ENCODE peak calls at places on chromosome 22, in nine cellular contexts. V is coronary artery, L is nephron progenitor cell, M is BE2C, W is endodermal cell, G is GM10248, Y is fibroblast of lung, F is uterus, B is neural crest cell. O is an unnamed sample.

GRCh38 chr22:42892156-42892555 is 35.1 kb upstream of the ARFGAP3 start:
- DNase-seq in V (no peak), L (no peak), M (no peak), W (no peak), G (no peak), Y (no peak), F (no peak), B (no peak), O (no peak)

GRCh38 chr22:24133187-24133965 is 47.9 kb upstream of the SUSD2 start:
- DNase-seq in V (no peak), L (no peak), M (no peak), W (peak; percentile 69), G (no peak), Y (peak; percentile 41), F (peak; percentile 38), B (no peak), O (no peak)

GRCh38 chr22:20441631-20442484 is 4.2 kb upstream of the SCARF2 start:
- DNase-seq in V (no peak), L (no peak), M (peak; percentile 13), W (peak; percentile 47), G (no peak), Y (peak; percentile 50), F (no peak), B (no peak), O (no peak)

GRCh38 chr22:20922141-20922751 is 5.0 kb downstream of the CRKL start:
- DNase-seq in V (no peak), L (no peak), M (no peak), W (no peak), G (no peak), Y (no peak), F (no peak), B (no peak), O (no peak)

GRCh38 chr22:44599084-44599483 is 101.1 kb upstream of the RTL6 start:
- DNase-seq in V (no peak), L (no peak), M (no peak), W (no peak), G (no peak), Y (no peak), F (no peak), B (no peak), O (no peak)

GRCh38 chr22:30285846-30286200 is 3.5 kb downstream of the CASTOR1 start:
- DNase-seq in V (no peak), L (no peak), M (no peak), W (no peak), G (no peak), Y (no peak), F (no peak), B (no peak), O (no peak)

GRCh38 chr22:30408388-30409101 is 11.7 kb downstream of the SEC14L2 start:
- DNase-seq in V (no peak), L (no peak), M (no peak), W (no peak), G (no peak), Y (peak; percentile 26), F (no peak), B (no peak), O (no peak)

GRCh38 chr22:29994027-29994715 is 86.1 kb upstream of the HORMAD2 start:
- DNase-seq in V (no peak), L (no peak), M (no peak), W (no peak), G (no peak), Y (peak; percentile 56), F (no peak), B (no peak), O (no peak)

GRCh38 chr22:41862160-41862529 is 29.2 kb downstream of the SREBF2 start:
- DNase-seq in V (no peak), L (peak; percentile 22), M (no peak), W (no peak), G (peak; percentile 70), Y (peak; percentile 37), F (no peak), B (no peak), O (peak; percentile 10)

GRCh38 chr22:21961127-21961867 is 8.6 kb upstream of the PPM1F start:
- DNase-seq in V (no peak), L (no peak), M (no peak), W (peak; percentile 40), G (no peak), Y (no peak), F (no peak), B (no peak), O (no peak)

GRCh38 chr22:36510966-36511881 is 4.4 kb upstream of the FOXRED2 start:
- DNase-seq in V (no peak), L (peak; percentile 54), M (peak; percentile 69), W (peak; percentile 88), G (peak; percentile 42), Y (peak; percentile 58), F (no peak), B (peak; percentile 60), O (no peak)

GRCh38 chr22:49968831-49969661 is 8.5 kb downstream of the PIM3 start:
- DNase-seq in V (peak; percentile 73), L (peak; percentile 8), M (peak; percentile 12), W (peak; percentile 53), G (no peak), Y (no peak), F (peak; percentile 27), B (peak; percentile 2), O (no peak)

GRCh38 chr22:39649500-39650089 is 79.0 kb downstream of the CACNA1I start:
- DNase-seq in V (no peak), L (no peak), M (no peak), W (no peak), G (no peak), Y (no peak), F (no peak), B (no peak), O (no peak)

GRCh38 chr22:35457729-35458546 is 58.0 kb downstream of the MCM5 start:
- DNase-seq in V (no peak), L (no peak), M (no peak), W (peak; percentile 48), G (no peak), Y (no peak), F (no peak), B (no peak), O (no peak)

GRCh38 chr22:50306753-50307749 is at the start of gene PLXNB2:
- DNase-seq in V (no peak), L (peak; percentile 82), M (peak; percentile 80), W (peak; percentile 86), G (peak; percentile 89), Y (peak; percentile 87), F (peak; percentile 83), B (peak; percentile 64), O (no peak)

GRCh38 chr22:30481711-30482110 is 9.9 kb upstream of the SEC14L3 start:
- DNase-seq in V (no peak), L (no peak), M (no peak), W (no peak), G (no peak), Y (peak; percentile 11), F (no peak), B (no peak), O (no peak)

GRCh38 chr22:32949719-32950118 is 108.5 kb downstream of the SYN3 start:
- DNase-seq in V (no peak), L (no peak), M (no peak), W (no peak), G (no peak), Y (no peak), F (no peak), B (no peak), O (no peak)

GRCh38 chr22:29892757-29893156 is 9.8 kb downstream of the MTMR3 start:
- DNase-seq in V (no peak), L (no peak), M (no peak), W (no peak), G (no peak), Y (no peak), F (no peak), B (no peak), O (no peak)

GRCh38 chr22:44462246-44463015 is 35.6 kb downstream of the RTL6 start:
- DNase-seq in V (no peak), L (no peak), M (no peak), W (no peak), G (no peak), Y (no peak), F (no peak), B (no peak), O (no peak)

GRCh38 chr22:17213976-17214375 is 5.3 kb downstream of the ADA2 start:
- DNase-seq in V (no peak), L (peak; percentile 41), M (peak; percentile 35), W (peak; percentile 87), G (no peak), Y (peak; percentile 39), F (peak; percentile 30), B (peak; percentile 22), O (peak; percentile 47)
- TF ChIP-seq CTCF in V (no peak), L (peak; percentile 39), M (peak; percentile 35), W (peak; percentile 82), G (peak; percentile 35), Y (peak; percentile 32), F (peak; percentile 9), B (peak; percentile 50), O (peak; percentile 30)

GRCh38 chr22:48664586-48664985 is 1163.1 kb downstream of the BRD1 start:
- DNase-seq in V (no peak), L (no peak), M (no peak), W (no peak), G (no peak), Y (no peak), F (no peak), B (no peak), O (no peak)
- TF ChIP-seq CTCF in V (no peak), L (no peak), M (no peak), W (no peak), G (no peak), Y (no peak), F (no peak), B (no peak), O (no peak)

GRCh38 chr22:46072030-46072881 is 78.1 kb upstream of the PPARA start:
- DNase-seq in V (peak; percentile 81), L (peak; percentile 61), M (peak; percentile 70), W (peak; percentile 75), G (peak; percentile 50), Y (no peak), F (peak; percentile 47), B (no peak), O (peak; percentile 19)

GRCh38 chr22:46072981-46073682 is 77.2 kb upstream of the PPARA start:
- DNase-seq in V (peak; percentile 55), L (no peak), M (no peak), W (no peak), G (no peak), Y (no peak), F (peak; percentile 13), B (no peak), O (no peak)

GRCh38 chr22:46075764-46076531 is 74.4 kb upstream of the PPARA start:
- DNase-seq in V (peak; percentile 75), L (no peak), M (peak; percentile 24), W (no peak), G (no peak), Y (no peak), F (peak; percentile 32), B (no peak), O (no peak)

GRCh38 chr22:46074771-46075551 is 75.4 kb upstream of the PPARA start:
- DNase-seq in V (peak; percentile 72), L (no peak), M (peak; percentile 35), W (no peak), G (no peak), Y (no peak), F (peak; percentile 26), B (no peak), O (no peak)

GRCh38 chr22:46073683-46074504 is 76.4 kb upstream of the PPARA start:
- DNase-seq in V (peak; percentile 83), L (no peak), M (peak; percentile 59), W (no peak), G (no peak), Y (no peak), F (peak; percentile 54), B (no peak), O (no peak)
- TF ChIP-seq CTCF in V (no peak), L (no peak), M (no peak), W (no peak), G (no peak), Y (no peak), F (no peak), B (no peak), O (no peak)

GRCh38 chr22:25853902-25854301 is 111.9 kb downstream of the MYO18B start:
- DNase-seq in V (no peak), L (no peak), M (no peak), W (no peak), G (no peak), Y (no peak), F (no peak), B (no peak), O (no peak)
- TF ChIP-seq CTCF in V (no peak), L (peak; percentile 22), M (peak; percentile 81), W (peak; percentile 60), G (peak; percentile 7), Y (no peak), F (no peak), B (peak; percentile 56), O (no peak)

O was measured in CD8-positive, alpha-beta T cell.